ENCODE peak calls at places on chromosomes 11 and 22, in four cellular contexts. One of them, this sample, is unnamed.

GRCh38 chr11:57481915-57482781 is 21.8 kb downstream of the RTN4RL2 start:
- DNase-seq in midbrain: no peak
- DNase-seq in cardiac muscle cell: no peak
- DNase-seq in anterior cingulate cortex: no peak
- DNase-seq in this sample: no peak

GRCh38 chr11:61967177-61967923 is at the start of gene FTH1:
- DNase-seq in midbrain: peak; percentile 95
- DNase-seq in cardiac muscle cell: peak; percentile 96
- DNase-seq in anterior cingulate cortex: peak; percentile 92
- DNase-seq in this sample: peak; percentile 95

GRCh38 chr11:83151274-83151977 is 5.5 kb upstream of the PCF11 start:
- DNase-seq in midbrain: no peak
- DNase-seq in cardiac muscle cell: no peak
- DNase-seq in anterior cingulate cortex: no peak
- DNase-seq in this sample: no peak

GRCh38 chr11:78063440-78064181 is at the start of gene THRSP:
- DNase-seq in midbrain: peak; percentile 12
- DNase-seq in cardiac muscle cell: no peak
- DNase-seq in anterior cingulate cortex: no peak
- DNase-seq in this sample: no peak

GRCh38 chr22:32985899-32986772 is 72.0 kb downstream of the SYN3 start:
- DNase-seq in midbrain: peak; percentile 81
- DNase-seq in cardiac muscle cell: peak; percentile 89
- DNase-seq in anterior cingulate cortex: peak; percentile 76
- DNase-seq in this sample: peak; percentile 69

GRCh38 chr11:118633979-118634378 is 26.6 kb downstream of the PHLDB1 start:
- DNase-seq in midbrain: no peak
- DNase-seq in cardiac muscle cell: no peak
- DNase-seq in anterior cingulate cortex: no peak
- DNase-seq in this sample: peak; percentile 66

GRCh38 chr11:114892381-114893197 is 214.3 kb downstream of the NXPE2 start:
- DNase-seq in midbrain: no peak
- DNase-seq in cardiac muscle cell: no peak
- DNase-seq in anterior cingulate cortex: no peak
- DNase-seq in this sample: no peak

GRCh38 chr11:15106201-15106965 is 8.3 kb upstream of the INSC start:
- DNase-seq in midbrain: no peak
- DNase-seq in cardiac muscle cell: peak; percentile 43
- DNase-seq in anterior cingulate cortex: no peak
- DNase-seq in this sample: no peak

GRCh38 chr11:62104001-62104400 is 19.8 kb upstream of the INCENP start:
- DNase-seq in midbrain: no peak
- DNase-seq in cardiac muscle cell: no peak
- DNase-seq in anterior cingulate cortex: no peak
- DNase-seq in this sample: no peak

GRCh38 chr11:12503886-12504285 is 126.5 kb downstream of the PARVA start:
- DNase-seq in midbrain: no peak
- DNase-seq in cardiac muscle cell: no peak
- DNase-seq in anterior cingulate cortex: no peak
- DNase-seq in this sample: no peak

GRCh38 chr11:10561043-10561818 is 7.2 kb downstream of the LYVE1 start:
- DNase-seq in midbrain: no peak
- DNase-seq in cardiac muscle cell: no peak
- DNase-seq in anterior cingulate cortex: no peak
- DNase-seq in this sample: no peak

GRCh38 chr11:20762112-20762511 is 92.7 kb downstream of the NELL1 start:
- DNase-seq in midbrain: no peak
- DNase-seq in cardiac muscle cell: no peak
- DNase-seq in anterior cingulate cortex: no peak
- DNase-seq in this sample: no peak